ENCODE peak calls at places on chromosome 3, in nine cellular contexts. One of them, this sample, is unnamed.

GRCh38 chr3:112776836-112777235 is 69.8 kb downstream of the CD200R1L start:
- DNase-seq in mucosa of gallbladder: no peak
- DNase-seq in NCI-H1105: no peak
- DNase-seq in SK-N-DZ: no peak
- DNase-seq in myocyte: peak
- DNase-seq in cardiac muscle cell: no peak
- DNase-seq in NCI-H2171 treated with DMSO at 0.1 percent for 48 hours: no peak
- DNase-seq in NCI-H1417: no peak
- DNase-seq in upper lobe of left lung: no peak
- DNase-seq in this sample: no peak

GRCh38 chr3:108250626-108251025 is 28.4 kb upstream of the IFT57 start:
- DNase-seq in mucosa of gallbladder: no peak
- DNase-seq in NCI-H1105: no peak
- DNase-seq in SK-N-DZ: no peak
- DNase-seq in myocyte: no peak
- DNase-seq in cardiac muscle cell: peak
- DNase-seq in NCI-H2171 treated with DMSO at 0.1 percent for 48 hours: no peak
- DNase-seq in NCI-H1417: no peak
- DNase-seq in upper lobe of left lung: no peak
- DNase-seq in this sample: no peak

GRCh38 chr3:14791343-14791945 is 27.3 kb upstream of the FGD5 start:
- DNase-seq in mucosa of gallbladder: peak
- DNase-seq in NCI-H1105: no peak
- DNase-seq in SK-N-DZ: peak
- DNase-seq in myocyte: peak
- DNase-seq in cardiac muscle cell: peak
- DNase-seq in NCI-H2171 treated with DMSO at 0.1 percent for 48 hours: peak
- DNase-seq in NCI-H1417: peak
- DNase-seq in upper lobe of left lung: peak
- DNase-seq in this sample: peak

GRCh38 chr3:52237006-52237658 is 1.8 kb downstream of the TWF2 start:
- DNase-seq in mucosa of gallbladder: no peak
- DNase-seq in NCI-H1105: no peak
- DNase-seq in SK-N-DZ: no peak
- DNase-seq in myocyte: no peak
- DNase-seq in cardiac muscle cell: no peak
- DNase-seq in NCI-H2171 treated with DMSO at 0.1 percent for 48 hours: no peak
- DNase-seq in NCI-H1417: no peak
- DNase-seq in upper lobe of left lung: peak
- DNase-seq in this sample: no peak

GRCh38 chr3:176941674-176942073 is 255.6 kb downstream of the TBL1XR1 start:
- DNase-seq in mucosa of gallbladder: no peak
- DNase-seq in NCI-H1105: no peak
- DNase-seq in SK-N-DZ: no peak
- DNase-seq in myocyte: peak
- DNase-seq in cardiac muscle cell: peak
- DNase-seq in NCI-H2171 treated with DMSO at 0.1 percent for 48 hours: no peak
- DNase-seq in NCI-H1417: no peak
- DNase-seq in upper lobe of left lung: no peak
- DNase-seq in this sample: no peak

GRCh38 chr3:170055209-170055608 is 17.4 kb downstream of the GPR160 start:
- DNase-seq in mucosa of gallbladder: no peak
- DNase-seq in NCI-H1105: no peak
- DNase-seq in SK-N-DZ: no peak
- DNase-seq in myocyte: peak
- DNase-seq in cardiac muscle cell: no peak
- DNase-seq in NCI-H2171 treated with DMSO at 0.1 percent for 48 hours: no peak
- DNase-seq in NCI-H1417: no peak
- DNase-seq in upper lobe of left lung: no peak
- DNase-seq in this sample: no peak

GRCh38 chr3:53493997-53494791 is at the start of gene CACNA1D:
- DNase-seq in mucosa of gallbladder: peak
- DNase-seq in NCI-H1105: peak
- DNase-seq in SK-N-DZ: no peak
- DNase-seq in myocyte: no peak
- DNase-seq in cardiac muscle cell: peak
- DNase-seq in NCI-H2171 treated with DMSO at 0.1 percent for 48 hours: peak
- DNase-seq in NCI-H1417: peak
- DNase-seq in upper lobe of left lung: peak
- DNase-seq in this sample: no peak

GRCh38 chr3:139634236-139634635 is 43.5 kb downstream of the NMNAT3 start:
- DNase-seq in mucosa of gallbladder: no peak
- DNase-seq in NCI-H1105: no peak
- DNase-seq in SK-N-DZ: no peak
- DNase-seq in myocyte: no peak
- DNase-seq in cardiac muscle cell: no peak
- DNase-seq in NCI-H2171 treated with DMSO at 0.1 percent for 48 hours: no peak
- DNase-seq in NCI-H1417: no peak
- DNase-seq in upper lobe of left lung: no peak
- DNase-seq in this sample: no peak

GRCh38 chr3:165185707-165186327 is 10.4 kb downstream of the SLITRK3 start:
- DNase-seq in mucosa of gallbladder: peak
- DNase-seq in NCI-H1105: peak
- DNase-seq in SK-N-DZ: peak
- DNase-seq in myocyte: peak
- DNase-seq in cardiac muscle cell: peak
- DNase-seq in NCI-H2171 treated with DMSO at 0.1 percent for 48 hours: peak
- DNase-seq in NCI-H1417: peak
- DNase-seq in upper lobe of left lung: no peak
- DNase-seq in this sample: peak